ENCODE peak calls at places on chromosomes 13 and 19, in four cellular contexts. One of them, this sample, is unnamed.
A peak's percentile ranks its signal among the peaks of the same experiment; 100 is the strongest.

GRCh38 chr13:98173431-98173921 is 3.6 kb downstream of the RNF113B start:
- DNase-seq in EL: peak; percentile 97
- DNase-seq in psoas muscle: peak; percentile 19
- DNase-seq in NCI-H1105: no peak
- DNase-seq in this sample: peak; percentile 46

GRCh38 chr13:105573134-105573533 is 962.3 kb downstream of the EFNB2 start:
- DNase-seq in EL: peak; percentile 12
- DNase-seq in psoas muscle: no peak
- DNase-seq in NCI-H1105: no peak
- DNase-seq in this sample: no peak

GRCh38 chr19:18896421-18896841 is 473 bp upstream of the CERS1 start:
- DNase-seq in EL: peak; percentile 21
- DNase-seq in NCI-H1105: no peak
- DNase-seq in psoas muscle: no peak
- DNase-seq in this sample: no peak

GRCh38 chr13:56396318-56396717 is 744.4 kb upstream of the PRR20A start:
- DNase-seq in EL: no peak
- DNase-seq in NCI-H1105: no peak
- DNase-seq in psoas muscle: no peak
- DNase-seq in this sample: no peak

GRCh38 chr19:55340144-55340783 is 588 bp downstream of the KMT5C start:
- DNase-seq in psoas muscle: peak; percentile 34
- DNase-seq in EL: no peak
- DNase-seq in NCI-H1105: no peak
- DNase-seq in this sample: no peak

GRCh38 chr19:58546131-58546530 is 2.3 kb downstream of the TRIM28 start:
- DNase-seq in NCI-H1105: no peak
- DNase-seq in psoas muscle: no peak
- DNase-seq in EL: no peak
- DNase-seq in this sample: no peak

GRCh38 chr13:113129480-113129879 is 6.9 kb downstream of the F10 start:
- DNase-seq in psoas muscle: no peak
- DNase-seq in EL: no peak
- DNase-seq in NCI-H1105: no peak
- DNase-seq in this sample: no peak

GRCh38 chr19:1101337-1101698 is 2.5 kb upstream of the GPX4 start:
- DNase-seq in NCI-H1105: no peak
- DNase-seq in psoas muscle: peak; percentile 65
- DNase-seq in EL: no peak
- DNase-seq in this sample: no peak

GRCh38 chr19:4638330-4638729 is 986 bp upstream of the TNFAIP8L1 start:
- DNase-seq in NCI-H1105: no peak
- DNase-seq in psoas muscle: peak; percentile 45
- DNase-seq in EL: no peak
- DNase-seq in this sample: no peak

GRCh38 chr13:71056581-71056980 is 810.4 kb downstream of the DACH1 start:
- DNase-seq in psoas muscle: no peak
- DNase-seq in NCI-H1105: no peak
- DNase-seq in EL: no peak
- DNase-seq in this sample: no peak

GRCh38 chr13:51849145-51850101 is 4.4 kb upstream of the TMEM272 start:
- DNase-seq in EL: peak; percentile 31
- DNase-seq in psoas muscle: no peak
- DNase-seq in NCI-H1105: no peak
- DNase-seq in this sample: peak; percentile 23

GRCh38 chr13:113920606-113921306 is 53.1 kb downstream of the C13orf46 start:
- DNase-seq in psoas muscle: no peak
- DNase-seq in NCI-H1105: no peak
- DNase-seq in EL: no peak
- DNase-seq in this sample: no peak

GRCh38 chr19:39111593-39112199 is 13.9 kb upstream of the PAK4 start:
- DNase-seq in psoas muscle: no peak
- DNase-seq in EL: no peak
- DNase-seq in NCI-H1105: no peak
- DNase-seq in this sample: no peak

GRCh38 chr13:48647625-48648024 is 6.1 kb upstream of the CYSLTR2 start:
- DNase-seq in NCI-H1105: no peak
- DNase-seq in EL: no peak
- DNase-seq in psoas muscle: no peak
- DNase-seq in this sample: no peak

GRCh38 chr19:14576363-14576762 is 4.5 kb upstream of the NDUFB7 start:
- DNase-seq in psoas muscle: no peak
- DNase-seq in EL: no peak
- DNase-seq in NCI-H1105: no peak
- DNase-seq in this sample: no peak

GRCh38 chr13:66618702-66619101 is 611.4 kb downstream of the PCDH9 start:
- DNase-seq in EL: peak; percentile 16
- DNase-seq in psoas muscle: no peak
- DNase-seq in NCI-H1105: peak; percentile 12
- DNase-seq in this sample: peak; percentile 7

GRCh38 chr13:99666146-99666805 is 165.0 kb downstream of the TM9SF2 start:
- DNase-seq in NCI-H1105: no peak
- DNase-seq in EL: no peak
- DNase-seq in psoas muscle: no peak
- DNase-seq in this sample: no peak

GRCh38 chr19:14565765-14566711 is 5.8 kb downstream of the NDUFB7 start:
- DNase-seq in NCI-H1105: no peak
- DNase-seq in EL: no peak
- DNase-seq in psoas muscle: no peak
- DNase-seq in this sample: no peak

GRCh38 chr19:29121684-29122083 is 91.3 kb downstream of the UQCRFS1 start:
- DNase-seq in EL: peak; percentile 24
- DNase-seq in psoas muscle: peak; percentile 31
- DNase-seq in NCI-H1105: no peak
- DNase-seq in this sample: peak; percentile 60

GRCh38 chr19:13537454-13537853 is 31.2 kb upstream of the CACNA1A start:
- DNase-seq in psoas muscle: no peak
- DNase-seq in NCI-H1105: peak; percentile 98
- DNase-seq in EL: no peak
- DNase-seq in this sample: no peak

GRCh38 chr19:35248310-35249145 is at the start of gene LSR:
- DNase-seq in EL: no peak
- DNase-seq in NCI-H1105: peak; percentile 95
- DNase-seq in psoas muscle: peak; percentile 47
- DNase-seq in this sample: peak; percentile 91

GRCh38 chr19:58182577-58182988 is 278 bp upstream of the ZNF274 start:
- DNase-seq in EL: no peak
- DNase-seq in psoas muscle: no peak
- DNase-seq in NCI-H1105: no peak
- DNase-seq in this sample: peak; percentile 81

GRCh38 chr13:93922063-93922462 is 557.4 kb downstream of the DCT start:
- DNase-seq in EL: no peak
- DNase-seq in psoas muscle: no peak
- DNase-seq in NCI-H1105: no peak
- DNase-seq in this sample: peak; percentile 23

GRCh38 chr19:8973501-8974091 is 36.6 kb downstream of the MUC16 start:
- DNase-seq in psoas muscle: no peak
- DNase-seq in NCI-H1105: no peak
- DNase-seq in EL: no peak
- DNase-seq in this sample: peak; percentile 91

This sample was measured in T47D.